ENCODE peak calls at places on chromosome 3, in four cellular contexts. L is CD8-positive, alpha-beta memory T cell; P is left ventricle myocardium inferior; X is dorsolateral prefrontal cortex. A is an unnamed sample.

GRCh38 chr3:171001957-171002694 is 24.4 kb downstream of the SLC2A2 start:
- DNase-seq in X (no peak), P (no peak), L (no peak), A (no peak)

GRCh38 chr3:61186030-61186429 is 65.2 kb downstream of the FHIT start:
- DNase-seq in L (no peak), P (no peak), X (no peak), A (no peak)

GRCh38 chr3:171156455-171157005 is 130.0 kb upstream of the SLC2A2 start:
- DNase-seq in X (no peak), L (no peak), P (no peak), A (no peak)

GRCh38 chr3:183560607-183561006 is 5.1 kb upstream of the KLHL6 start:
- DNase-seq in X (no peak), P (no peak), L (no peak), A (no peak)

GRCh38 chr3:106534206-106534605 is 665.4 kb upstream of the CBLB start:
- DNase-seq in X (no peak), P (no peak), L (peak), A (no peak)

GRCh38 chr3:52558436-52558835 is 22.0 kb downstream of the UQCC5 start:
- DNase-seq in L (no peak), X (no peak), P (no peak), A (no peak)

GRCh38 chr3:173939319-173939718 is 541.8 kb downstream of the NLGN1 start:
- DNase-seq in L (no peak), P (no peak), X (no peak), A (no peak)

GRCh38 chr3:15339001-15339400 is 6.6 kb upstream of the SH3BP5 start:
- DNase-seq in X (no peak), L (no peak), P (no peak), A (no peak)

GRCh38 chr3:183185696-183186095 is 23.2 kb upstream of the LAMP3 start:
- DNase-seq in X (no peak), L (no peak), P (no peak), A (no peak)

GRCh38 chr3:129927072-129927471 is 33.6 kb upstream of the TMCC1 start:
- DNase-seq in X (no peak), P (no peak), L (no peak), A (no peak)

GRCh38 chr3:8757551-8758518 is 11.6 kb downstream of the OXTR start:
- DNase-seq in P (no peak), L (no peak), X (no peak), A (no peak)

GRCh38 chr3:12999147-13000140 is 73.8 kb downstream of the IQSEC1 start:
- DNase-seq in P (peak), X (no peak), L (no peak), A (peak)

GRCh38 chr3:4584537-4585249 is 91.5 kb downstream of the ITPR1 start:
- DNase-seq in P (no peak), X (no peak), L (peak), A (no peak)

GRCh38 chr3:103052236-103052830 is 617.5 kb downstream of the ZPLD1 start:
- DNase-seq in X (no peak), P (peak), L (no peak), A (no peak)

GRCh38 chr3:171058058-171058457 is 31.5 kb upstream of the SLC2A2 start:
- DNase-seq in X (no peak), P (no peak), L (no peak), A (no peak)

GRCh38 chr3:149898771-149899170 is 71.9 kb downstream of the PFN2 start:
- DNase-seq in X (no peak), P (no peak), L (no peak), A (no peak)

GRCh38 chr3:135868801-135869200 is 96.7 kb upstream of the PPP2R3A start:
- DNase-seq in P (no peak), L (no peak), X (no peak), A (no peak)

GRCh38 chr3:46693038-46693896 is at the start of gene ALS2CL:
- DNase-seq in X (no peak), P (peak), L (peak), A (no peak)

GRCh38 chr3:140505256-140505655 is 172.6 kb upstream of the TRIM42 start:
- DNase-seq in P (no peak), X (no peak), L (no peak), A (no peak)

GRCh38 chr3:128095222-128095703 is 28.3 kb downstream of the RUVBL1 start:
- DNase-seq in X (peak), P (peak), L (peak), A (peak)

GRCh38 chr3:135966349-135966695 is 794 bp downstream of the PPP2R3A start:
- DNase-seq in P (no peak), X (peak), L (no peak), A (no peak)

GRCh38 chr3:16477501-16477900 is 36.0 kb downstream of the RFTN1 start:
- DNase-seq in P (no peak), X (no peak), L (no peak), A (no peak)

GRCh38 chr3:169999433-169999832 is 32.8 kb downstream of the SEC62 start:
- DNase-seq in X (no peak), L (no peak), P (no peak), A (no peak)

GRCh38 chr3:30354972-30355371 is 251.4 kb upstream of the TGFBR2 start:
- DNase-seq in P (no peak), L (peak), X (no peak), A (no peak)

GRCh38 chr3:192467230-192468186 is 259.8 kb downstream of the FGF12 start:
- DNase-seq in P (no peak), L (peak), X (no peak), A (peak)

GRCh38 chr3:196502775-196503181 is 790 bp downstream of the RNF168 start:
- DNase-seq in P (peak), X (peak), L (peak), A (no peak)

GRCh38 chr3:50303038-50303815 is at the start of gene HYAL1:
- DNase-seq in L (no peak), X (no peak), P (peak), A (no peak)

GRCh38 chr3:133749427-133750200 is 3.4 kb downstream of the TF start:
- DNase-seq in X (no peak), L (no peak), P (no peak), A (no peak)

GRCh38 chr3:53551324-53551723 is 56.9 kb downstream of the CACNA1D start:
- DNase-seq in P (no peak), X (no peak), L (no peak), A (no peak)

GRCh38 chr3:42097166-42097946 is 6.2 kb downstream of the TRAK1 start:
- DNase-seq in X (no peak), L (no peak), P (no peak), A (no peak)

GRCh38 chr3:36842275-36842674 is 77.9 kb upstream of the DCLK3 start:
- DNase-seq in X (no peak), L (no peak), P (no peak), A (no peak)

GRCh38 chr3:33312361-33312760 is 35.1 kb downstream of the FBXL2 start:
- DNase-seq in P (no peak), X (no peak), L (no peak), A (no peak)

GRCh38 chr3:182182531-182182968 is 470.8 kb downstream of the SOX2 start:
- DNase-seq in L (no peak), X (no peak), P (no peak), A (no peak)

GRCh38 chr3:53478921-53479664 is 15.3 kb upstream of the CACNA1D start:
- DNase-seq in X (no peak), P (no peak), L (no peak), A (no peak)

GRCh38 chr3:48560648-48561018 is 2.9 kb downstream of the UCN2 start:
- DNase-seq in L (no peak), X (no peak), P (peak), A (no peak)

GRCh38 chr3:101154386-101154785 is 161.2 kb upstream of the ABI3BP start:
- DNase-seq in L (no peak), P (no peak), X (no peak), A (peak)

GRCh38 chr3:14147063-14147435 is 22.2 kb downstream of the TMEM43 start:
- DNase-seq in L (no peak), X (no peak), P (no peak), A (no peak)

GRCh38 chr3:14145670-14146380 is 21.0 kb downstream of the TMEM43 start:
- DNase-seq in X (no peak), P (no peak), L (no peak), A (no peak)

GRCh38 chr3:14146381-14147062 is 21.7 kb downstream of the TMEM43 start:
- DNase-seq in P (no peak), L (no peak), X (no peak), A (no peak)

GRCh38 chr3:14148041-14148985 is 23.5 kb downstream of the TMEM43 start:
- DNase-seq in L (no peak), P (no peak), X (no peak), A (no peak)

DNA sequence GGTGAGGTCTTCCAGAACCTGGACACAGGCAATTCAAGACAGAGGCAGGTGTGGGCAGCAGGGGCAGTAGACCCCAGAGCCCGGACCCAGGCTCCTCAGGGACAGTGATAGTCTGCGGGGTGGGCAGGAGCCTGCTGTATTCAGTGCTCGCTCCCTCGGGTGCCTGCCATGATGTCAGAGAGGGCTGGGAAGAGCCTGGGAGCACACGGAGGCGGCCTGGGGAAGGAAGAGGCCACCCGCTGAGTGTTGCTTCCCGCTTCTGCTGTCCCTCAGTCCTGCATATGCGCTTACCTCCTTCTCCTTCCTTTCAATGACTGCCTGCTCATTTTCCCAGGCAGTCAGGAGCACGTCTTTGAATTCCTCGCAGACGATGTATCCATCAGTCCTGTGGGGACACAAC is 22.8 kb downstream of the TMEM43 start:
- DNase-seq in L (no peak), X (no peak), P (no peak), A (no peak)
- H3K27ac ChIP-seq in L (no peak), X (peak), P (no peak), A (no peak)

GRCh38 chr3:23796518-23796917 is 9.2 kb upstream of the UBE2E1 start:
- DNase-seq in P (no peak), X (no peak), L (no peak), A (no peak)
- H3K27ac ChIP-seq in P (no peak), X (no peak), L (no peak), A (no peak)

DNA sequence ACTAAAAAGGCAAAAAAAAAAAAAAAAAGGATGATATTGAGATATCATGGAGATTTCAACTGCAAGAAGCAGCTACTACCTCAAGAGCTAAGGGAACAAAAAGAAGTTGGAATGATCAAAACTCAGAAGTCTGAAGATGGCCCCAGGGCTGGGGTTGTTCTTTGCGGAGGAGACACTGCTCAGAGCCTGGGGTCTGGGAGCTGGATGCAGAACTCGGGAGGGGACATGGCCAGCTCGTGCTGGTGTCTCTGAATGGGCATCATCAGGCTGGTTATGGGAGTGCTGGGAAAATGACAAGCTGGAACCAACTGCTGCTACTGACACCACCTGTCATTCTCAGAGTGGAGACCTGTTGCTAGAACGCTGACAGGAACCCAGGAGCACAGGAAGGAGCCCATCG is 14.2 kb upstream of the ADIPOQ start:
- DNase-seq in L (no peak), P (no peak), X (no peak), A (no peak)
- H3K27ac ChIP-seq in L (no peak), P (no peak), X (peak), A (no peak)

GRCh38 chr3:194828126-194828525 is 142.4 kb downstream of the FAM43A start:
- DNase-seq in X (no peak), L (no peak), P (no peak), A (no peak)

GRCh38 chr3:194827486-194827885 is 141.8 kb downstream of the FAM43A start:
- DNase-seq in L (no peak), P (no peak), X (no peak), A (no peak)

GRCh38 chr3:194824676-194825075 is 139.0 kb downstream of the FAM43A start:
- DNase-seq in L (no peak), P (peak), X (no peak), A (no peak)

GRCh38 chr3:194828926-194829325 is 143.2 kb downstream of the FAM43A start:
- DNase-seq in L (no peak), X (no peak), P (no peak), A (no peak)

DNA sequence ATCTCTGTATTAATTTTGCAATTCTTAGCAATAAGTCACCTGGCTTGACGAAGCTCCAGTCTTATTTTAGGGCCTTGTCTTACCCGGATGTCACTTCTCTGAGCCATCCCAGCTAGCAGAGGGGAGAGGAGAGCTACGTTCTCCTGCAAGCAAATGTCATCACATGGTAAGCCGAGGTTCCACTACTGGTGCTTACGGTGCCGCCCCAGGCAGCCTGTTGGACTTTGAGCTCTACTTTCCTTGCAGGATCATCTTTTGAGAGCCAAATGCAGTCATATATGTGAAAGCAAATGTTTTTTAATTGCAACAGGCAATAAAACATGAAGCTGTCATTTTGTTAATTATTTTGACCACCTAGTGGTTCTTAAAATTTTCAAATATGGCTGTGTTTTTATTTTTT is 140.9 kb downstream of the FAM43A start:
- DNase-seq in L (no peak), X (no peak), P (no peak), A (no peak)
- H3K27ac ChIP-seq in L (no peak), X (no peak), P (no peak), A (no peak)

GRCh38 chr3:502486-502885 is 305.9 kb downstream of the CHL1 start:
- DNase-seq in P (no peak), L (no peak), X (no peak), A (no peak)

GRCh38 chr3:494190-494589 is 297.6 kb downstream of the CHL1 start:
- DNase-seq in X (no peak), P (no peak), L (no peak), A (no peak)

GRCh38 chr3:499362-499761 is 302.8 kb downstream of the CHL1 start:
- DNase-seq in P (no peak), X (no peak), L (no peak), A (no peak)
- H3K27ac ChIP-seq in P (no peak), X (no peak), L (no peak), A (no peak)

A was measured in caudate nucleus.